ENCODE peak calls at places on chromosomes 16 and 17, in five cellular contexts. E, M, G, Q and R are unnamed samples. For H3K36me3, the result is how much of the 10 kb centered on the place peaks cover.

GRCh38 chr16:58843675-58844074 is 109.6 kb upstream of the GOT2 start:
- DNase-seq in E (peak), M (peak), G (no peak), Q (peak), R (peak)

GRCh38 chr16:58389724-58390123 is 2.5 kb upstream of the GINS3 start:
- DNase-seq in E (no peak), M (no peak), G (no peak), Q (no peak), R (no peak)

GRCh38 chr16:90031931-90032663 is 12.8 kb upstream of the DBNDD1 start:
- DNase-seq in E (no peak), M (no peak), G (no peak), Q (no peak), R (no peak)

GRCh38 chr16:57647136-57647875 is 18.9 kb downstream of the ADGRG1 start:
- DNase-seq in E (no peak), M (no peak), G (no peak), Q (peak), R (no peak)

GRCh38 chr17:879546-879945 is 97.4 kb downstream of the MRM3 start:
- DNase-seq in E (peak), M (peak), G (peak), Q (peak), R (peak)

GRCh38 chr16:71552698-71553503 is 24.0 kb downstream of the TAT start:
- DNase-seq in E (peak), M (peak), G (no peak), Q (peak), R (no peak)

GRCh38 chr17:50903604-50904521 is 37.7 kb upstream of the TOB1 start:
- DNase-seq in E (peak), M (no peak), G (no peak), Q (peak), R (peak)

GRCh38 chr17:47728214-47728877 is 4.7 kb upstream of the TBX21 start:
- DNase-seq in E (no peak), M (no peak), G (no peak), Q (no peak), R (no peak)

GRCh38 chr17:67575325-67575724 is 142.4 kb upstream of the NOL11 start:
- DNase-seq in E (no peak), M (no peak), G (no peak), Q (no peak), R (peak)

GRCh38 chr16:67801889-67802288 is 4.5 kb downstream of the RANBP10 start:
- DNase-seq in E (no peak), M (no peak), G (no peak), Q (no peak), R (no peak)

GRCh38 chr16:2175454-2175853 is 19.9 kb downstream of the TRAF7 start:
- DNase-seq in E (no peak), M (no peak), G (no peak), Q (no peak), R (no peak)
- H3K4me3 ChIP-seq in E (no peak), M (no peak), G (no peak), Q (no peak), R (no peak)

GRCh38 chr16:64132686-64133085 is 989.2 kb downstream of the CDH11 start:
- DNase-seq in E (no peak), M (no peak), G (no peak), Q (no peak), R (no peak)
- TF ChIP-seq CTCF in E (no peak), M (no peak), G (no peak), Q (no peak), R (no peak)

GRCh38 chr17:80213651-80213975 is 6.5 kb downstream of the SGSH start:
- DNase-seq in E (no peak), M (no peak), G (no peak), Q (no peak), R (no peak)

GRCh38 chr17:80216473-80217456 is 3.4 kb downstream of the SGSH start:
- DNase-seq in E (no peak), M (no peak), G (no peak), Q (no peak), R (no peak)

GRCh38 chr17:80214012-80214877 is 5.9 kb downstream of the SGSH start:
- DNase-seq in E (no peak), M (no peak), G (no peak), Q (no peak), R (no peak)

GRCh38 chr17:80212962-80213650 is 7.0 kb downstream of the SGSH start:
- DNase-seq in E (no peak), M (no peak), G (no peak), Q (no peak), R (no peak)

GRCh38 chr17:80214878-80215210 is 5.3 kb downstream of the SGSH start:
- DNase-seq in E (no peak), M (no peak), G (no peak), Q (no peak), R (no peak)
- H3K36me3 ChIP-seq in E (under half), M (under half), G (under half), Q (under half), R (under half)

GRCh38 chr17:72588961-72589360 is 468.1 kb downstream of the SOX9 start:
- DNase-seq in E (peak), M (no peak), G (no peak), Q (peak), R (peak)

GRCh38 chr17:72591500-72592241 is 470.9 kb downstream of the SOX9 start:
- DNase-seq in E (peak), M (peak), G (no peak), Q (peak), R (no peak)

GRCh38 chr17:72590882-72591499 is 470.2 kb downstream of the SOX9 start:
- DNase-seq in E (peak), M (no peak), G (no peak), Q (peak), R (no peak)

GRCh38 chr17:72588561-72588960 is 467.7 kb downstream of the SOX9 start:
- DNase-seq in E (no peak), M (no peak), G (no peak), Q (no peak), R (no peak)

GRCh38 chr17:72590382-72590781 is 469.6 kb downstream of the SOX9 start:
- DNase-seq in E (peak), M (no peak), G (no peak), Q (peak), R (peak)
- H3K4me3 ChIP-seq in E (peak), M (no peak), G (no peak), Q (peak), R (peak)

GRCh38 chr16:76882105-76882504 is 308.9 kb upstream of the MON1B start:
- DNase-seq in E (no peak), M (no peak), G (no peak), Q (peak), R (peak)
- TF ChIP-seq CTCF in E (peak), M (peak), G (no peak), Q (peak), R (peak)

GRCh38 chr17:76039121-76039520 is 12.0 kb upstream of the EVPL start:
- DNase-seq in E (no peak), M (no peak), G (no peak), Q (no peak), R (no peak)

GRCh38 chr17:76033139-76033538 is 6.0 kb upstream of the EVPL start:
- DNase-seq in E (no peak), M (no peak), G (no peak), Q (no peak), R (no peak)

GRCh38 chr17:76036497-76037380 is 9.6 kb upstream of the EVPL start:
- DNase-seq in E (no peak), M (peak), G (no peak), Q (no peak), R (no peak)

GRCh38 chr17:76034433-76035185 is 7.5 kb upstream of the EVPL start:
- DNase-seq in E (no peak), M (no peak), G (no peak), Q (no peak), R (no peak)

GRCh38 chr17:76038050-76038449 is 10.9 kb upstream of the EVPL start:
- DNase-seq in E (no peak), M (no peak), G (no peak), Q (no peak), R (no peak)
- H3K36me3 ChIP-seq in E (under half), M (under half), G (under half), Q (under half), R (under half)

GRCh38 chr16:21125191-21125590 is 25.5 kb downstream of the DNAH3 start:
- DNase-seq in E (no peak), M (no peak), G (no peak), Q (no peak), R (no peak)

GRCh38 chr16:21126518-21126917 is 24.1 kb downstream of the DNAH3 start:
- DNase-seq in E (no peak), M (peak), G (no peak), Q (no peak), R (no peak)

GRCh38 chr16:21134053-21134452 is 16.6 kb downstream of the DNAH3 start:
- DNase-seq in E (no peak), M (no peak), G (no peak), Q (no peak), R (no peak)

GRCh38 chr16:21130811-21131210 is 19.8 kb downstream of the DNAH3 start:
- DNase-seq in E (no peak), M (peak), G (no peak), Q (no peak), R (no peak)

DNA sequence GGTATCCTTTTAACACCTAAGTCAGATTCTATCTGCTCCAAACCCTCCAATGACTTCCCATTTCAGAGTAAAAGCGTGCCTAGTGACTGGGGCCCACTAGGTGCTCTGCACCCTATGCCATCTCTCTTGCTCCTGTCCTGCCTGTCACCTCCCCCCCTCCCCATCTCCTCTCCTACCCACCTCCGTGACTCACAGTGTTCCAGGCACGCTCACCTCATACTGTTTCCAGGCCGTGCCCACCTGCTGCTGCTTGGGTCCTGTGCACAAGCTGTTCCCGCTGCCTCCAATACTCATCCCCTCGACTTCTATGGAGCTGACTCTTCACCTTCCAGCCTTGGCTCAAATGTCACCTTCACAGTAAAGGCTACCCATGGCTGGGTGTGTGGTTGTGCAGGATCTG is 21.7 kb downstream of the DNAH3 start:
- DNase-seq in E (no peak), M (no peak), G (no peak), Q (no peak), R (no peak)
- H3K4me3 ChIP-seq in E (no peak), M (no peak), G (no peak), Q (no peak), R (no peak)